ENCODE peak calls at places on chromosomes 2 and 18, in four cellular contexts. D is foreskin keratinocyte, E is uterus, N is gastrocnemius medialis. S is an unnamed sample.
A peak's percentile ranks its signal among the peaks of the same experiment; 100 is the strongest.

GRCh38 chr2:166343467-166343866 is 32.3 kb downstream of the SCN9A start:
- DNase-seq in D (peak; percentile 62), E (no peak), N (no peak), S (peak; percentile 22)

GRCh38 chr2:46503686-46504085 is 24.3 kb downstream of the TMEM247 start:
- DNase-seq in D (no peak), E (no peak), N (no peak), S (no peak)

GRCh38 chr2:184824597-184824996 is 226.3 kb downstream of the ZNF804A start:
- DNase-seq in D (no peak), E (no peak), N (no peak), S (no peak)

GRCh38 chr2:180077295-180077906 is 70.3 kb upstream of the CWC22 start:
- DNase-seq in D (no peak), E (no peak), N (no peak), S (no peak)

GRCh38 chr18:74457043-74457742 is at the start of gene DIPK1C:
- DNase-seq in D (no peak), E (no peak), N (no peak), S (no peak)

GRCh38 chr2:24652265-24653232 is 140.6 kb downstream of the PTRHD1 start:
- DNase-seq in D (no peak), E (no peak), N (no peak), S (no peak)

GRCh38 chr2:191618046-191618788 is 59.7 kb upstream of the NABP1 start:
- DNase-seq in D (no peak), E (no peak), N (no peak), S (no peak)

GRCh38 chr2:143949121-143949848 is 570.6 kb downstream of the ZEB2 start:
- DNase-seq in D (no peak), E (no peak), N (no peak), S (no peak)

GRCh38 chr2:173296235-173296634 is 58.4 kb upstream of the CDCA7 start:
- DNase-seq in D (no peak), E (no peak), N (no peak), S (no peak)

GRCh38 chr2:979286-979928 is 28.8 kb downstream of the SNTG2 start:
- DNase-seq in D (no peak), E (no peak), N (no peak), S (no peak)

GRCh38 chr2:17353268-17353667 is 165.0 kb downstream of the RAD51AP2 start:
- DNase-seq in D (no peak), E (no peak), N (no peak), S (no peak)

GRCh38 chr2:64056021-64056420 is 36.8 kb upstream of the VPS54 start:
- DNase-seq in D (peak; percentile 73), E (no peak), N (no peak), S (peak; percentile 69)

GRCh38 chr2:160062283-160063005 is at the start of gene PLA2R1:
- DNase-seq in D (peak; percentile 19), E (peak; percentile 74), N (peak; percentile 18), S (no peak)

GRCh38 chr2:239239607-239240479 is 161.0 kb downstream of the HDAC4 start:
- DNase-seq in D (no peak), E (peak; percentile 20), N (peak; percentile 53), S (no peak)
- H3K27ac ChIP-seq in D (no peak overlapping the region), E (no peak overlapping the region), N (peak overlapping the region; percentile 98), S (no peak overlapping the region)

GRCh38 chr2:25664531-25665307 is 8.7 kb downstream of the DTNB start:
- DNase-seq in D (peak; percentile 57), E (peak; percentile 33), N (peak; percentile 20), S (no peak)
- H3K27ac ChIP-seq in D (no peak overlapping the region), E (no peak overlapping the region), N (no peak overlapping the region), S (peak overlapping the region; percentile 8)

GRCh38 chr18:27184115-27185024 is 738 bp downstream of the CHST9 start:
- DNase-seq in D (no peak), E (no peak), N (no peak), S (no peak)

GRCh38 chr18:27185897-27186296 is 789 bp upstream of the CHST9 start:
- DNase-seq in D (no peak), E (no peak), N (no peak), S (no peak)

GRCh38 chr18:27181726-27182125 is 3.4 kb downstream of the CHST9 start:
- DNase-seq in D (no peak), E (no peak), N (no peak), S (no peak)

GRCh38 chr18:27188309-27188708 is 3.2 kb upstream of the CHST9 start:
- DNase-seq in D (no peak), E (no peak), N (no peak), S (no peak)

GRCh38 chr18:27185025-27185763 is at the start of gene CHST9:
- DNase-seq in D (no peak), E (no peak), N (no peak), S (no peak)
- H3K27ac ChIP-seq in D (no peak within 1 kb of the TSS), E (no peak within 1 kb of the TSS), N (no peak within 1 kb of the TSS), S (no peak within 1 kb of the TSS)

GRCh38 chr2:128304715-128305554 is 13.7 kb downstream of the HS6ST1 start:
- DNase-seq in D (peak; percentile 99), E (peak; percentile 88), N (peak; percentile 65), S (peak; percentile 100)

GRCh38 chr2:128307595-128307994 is 11.1 kb downstream of the HS6ST1 start:
- DNase-seq in D (no peak), E (peak; percentile 16), N (peak; percentile 3), S (no peak)

GRCh38 chr2:128306931-128307460 is 11.7 kb downstream of the HS6ST1 start:
- DNase-seq in D (no peak), E (peak; percentile 16), N (peak; percentile 9), S (no peak)

GRCh38 chr2:128305555-128306080 is 13.1 kb downstream of the HS6ST1 start:
- DNase-seq in D (peak; percentile 70), E (no peak), N (peak; percentile 11), S (peak; percentile 64)

GRCh38 chr2:128306081-128306930 is 12.4 kb downstream of the HS6ST1 start:
- DNase-seq in D (peak; percentile 83), E (peak; percentile 82), N (peak; percentile 23), S (peak; percentile 73)
- H3K27ac ChIP-seq in D (peak overlapping the region; percentile 85), E (peak overlapping the region; percentile 62), N (peak overlapping the region; percentile 78), S (peak overlapping the region; percentile 98)

DNA sequence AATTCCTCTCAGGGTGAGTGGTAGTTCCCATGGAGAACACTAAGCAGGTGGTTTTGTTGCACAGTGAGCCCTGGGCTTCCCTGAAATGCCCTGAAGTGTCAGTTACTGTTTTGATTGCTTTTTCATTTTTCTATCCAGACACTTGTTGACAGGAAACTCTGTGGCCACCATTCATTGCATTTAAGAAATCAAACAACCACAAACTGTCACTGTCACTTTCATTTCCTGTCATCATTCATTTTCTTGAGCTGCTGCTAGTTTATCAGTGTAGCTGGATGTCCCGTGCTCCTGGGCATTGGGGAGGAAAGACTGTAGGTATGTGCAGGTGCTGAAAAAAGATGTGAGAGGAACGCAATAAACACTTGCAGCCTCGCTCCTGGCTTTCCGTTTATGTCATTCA is 891.6 kb upstream of the ZEB2 start:
- DNase-seq in D (no peak), E (no peak), N (no peak), S (no peak)
- H3K27ac ChIP-seq in D (no peak overlapping the region), E (no peak overlapping the region), N (no peak overlapping the region), S (no peak overlapping the region)

GRCh38 chr2:36941867-36942266 is 24.5 kb downstream of the STRN start:
- DNase-seq in D (no peak), E (no peak), N (no peak), S (no peak)
- H3K27ac ChIP-seq in D (no peak overlapping the region), E (no peak overlapping the region), N (no peak overlapping the region), S (no peak overlapping the region)

GRCh38 chr2:11329759-11330158 is 14.7 kb downstream of the ROCK2 start:
- DNase-seq in D (no peak), E (no peak), N (no peak), S (no peak)
- H3K27ac ChIP-seq in D (no peak overlapping the region), E (peak overlapping the region; percentile 68), N (peak overlapping the region; percentile 65), S (no peak overlapping the region)

GRCh38 chr2:158394453-158394852 is 62.1 kb downstream of the CCDC148 start:
- DNase-seq in D (no peak), E (no peak), N (no peak), S (no peak)

GRCh38 chr2:158391876-158392275 is 64.7 kb downstream of the CCDC148 start:
- DNase-seq in D (peak; percentile 44), E (no peak), N (no peak), S (peak; percentile 58)

GRCh38 chr2:158392683-158393082 is 63.9 kb downstream of the CCDC148 start:
- DNase-seq in D (no peak), E (no peak), N (no peak), S (no peak)

GRCh38 chr2:158391361-158391760 is 65.2 kb downstream of the CCDC148 start:
- DNase-seq in D (no peak), E (no peak), N (no peak), S (no peak)

GRCh38 chr2:158395166-158395565 is 61.4 kb downstream of the CCDC148 start:
- DNase-seq in D (peak; percentile 34), E (no peak), N (no peak), S (peak; percentile 12)
- H3K27ac ChIP-seq in D (no peak overlapping the region), E (no peak overlapping the region), N (no peak overlapping the region), S (peak overlapping the region; percentile 20)

GRCh38 chr2:29460191-29460590 is 345.0 kb downstream of the CLIP4 start:
- DNase-seq in D (no peak), E (no peak), N (no peak), S (no peak)

GRCh38 chr2:29459445-29460179 is 344.4 kb downstream of the CLIP4 start:
- DNase-seq in D (no peak), E (no peak), N (no peak), S (no peak)

GRCh38 chr2:29462293-29462692 is 347.1 kb downstream of the CLIP4 start:
- DNase-seq in D (peak; percentile 44), E (no peak), N (no peak), S (no peak)

GRCh38 chr2:29463181-29463900 is 348.1 kb downstream of the CLIP4 start:
- DNase-seq in D (peak; percentile 80), E (no peak), N (no peak), S (no peak)
- H3K27ac ChIP-seq in D (no peak overlapping the region), E (no peak overlapping the region), N (no peak overlapping the region), S (peak overlapping the region; percentile 30)

DNA sequence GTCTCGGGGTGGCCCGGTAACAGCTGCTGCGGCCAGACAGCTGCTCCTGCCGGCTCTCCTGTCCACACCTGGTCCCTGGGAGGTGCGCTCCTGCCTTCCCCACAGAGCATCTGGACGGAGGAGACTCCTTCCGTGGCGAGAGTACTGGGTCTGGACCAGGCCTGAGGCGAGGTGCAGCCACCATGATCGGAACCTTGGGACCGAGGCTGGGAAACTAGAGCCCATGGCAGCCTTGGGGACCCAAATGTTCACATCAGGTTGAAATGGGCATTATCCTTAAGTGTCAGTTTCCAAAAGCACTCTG is 628 bp downstream of the GIGYF2 start:
- DNase-seq in D (peak; percentile 16), E (no peak), N (no peak), S (no peak)
- H3K27ac ChIP-seq in D (peak overlapping the region; percentile 89), E (peak overlapping the region; percentile 95), N (peak overlapping the region; percentile 100), S (peak overlapping the region; percentile 79)

S was measured in epithelial cell of prostate.